ENCODE peak calls at places on chromosomes 4 and X, in six cellular contexts. I is HepG2, G is GM12878, S is GM12891, T is H1, Y is K562. Z is an unnamed sample.

GRCh38 chr4:158998624-158999023 is 104.3 kb upstream of the RAPGEF2 start:
- DNase-seq in G (no peak), T (no peak), Y (no peak), S (no peak), I (no peak), Z (no peak)

GRCh38 chrX:39808471-39808917 is 289.3 kb downstream of the BCOR start:
- DNase-seq in I (no peak), Y (no peak), G (no peak), S (no peak), T (no peak), Z (no peak)

GRCh38 chr4:40949701-40950100 is 199.9 kb downstream of the NSUN7 start:
- DNase-seq in T (no peak), G (no peak), Y (no peak), I (no peak), S (no peak), Z (no peak)

GRCh38 chr4:57163530-57164459 is 53.6 kb upstream of the IGFBP7 start:
- DNase-seq in T (peak), G (peak), S (peak), Y (peak), I (peak), Z (peak)

GRCh38 chrX:136260801-136261200 is 9.6 kb upstream of the MAP7D3 start:
- DNase-seq in S (no peak), G (no peak), Y (no peak), I (no peak), T (no peak), Z (no peak)

GRCh38 chrX:12685541-12685940 is 105.7 kb upstream of the PRPS2 start:
- DNase-seq in S (no peak), T (no peak), I (no peak), Y (no peak), G (no peak), Z (no peak)

GRCh38 chr4:67054901-67055300 is 490.4 kb downstream of the CENPC start:
- DNase-seq in I (no peak), T (no peak), Y (no peak), G (no peak), S (no peak), Z (no peak)

GRCh38 chrX:7068939-7069367 is 78.6 kb upstream of the STS start:
- DNase-seq in I (no peak), G (no peak), S (no peak), Y (no peak), T (peak), Z (no peak)

GRCh38 chr4:73675623-73676022 is 55.4 kb upstream of the RASSF6 start:
- DNase-seq in Y (no peak), I (no peak), S (no peak), G (no peak), T (no peak), Z (no peak)

DNA sequence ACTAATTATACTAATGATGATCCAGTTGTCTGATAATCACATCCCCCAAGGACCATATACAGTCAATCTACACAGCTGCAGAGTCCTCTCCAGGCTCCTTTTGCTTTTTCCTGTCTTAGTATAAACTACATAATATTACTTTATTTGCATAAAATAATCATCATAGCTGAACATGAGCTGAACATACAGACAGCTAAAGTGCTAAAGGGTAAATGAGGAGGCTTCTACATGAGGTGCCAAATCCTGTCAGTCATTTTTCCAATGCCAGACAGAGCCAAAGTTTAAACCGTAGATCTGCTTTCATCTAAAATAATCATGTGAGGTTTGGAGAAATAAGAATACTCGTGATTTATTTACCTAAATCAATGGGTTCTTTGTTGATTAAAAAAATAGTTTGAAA is 1530.1 kb upstream of the PABPC4L start:
- DNase-seq in G (no peak), I (no peak), S (no peak), Y (no peak), T (no peak), Z (no peak)
- TF ChIP-seq POLR2A in G (no peak), I (no peak), S (no peak), Y (no peak), T (no peak), Z (no peak)

GRCh38 chr4:99077177-99077576 is 11.4 kb downstream of the ADH5 start:
- DNase-seq in I (no peak), S (no peak), T (no peak), Y (no peak), G (no peak), Z (no peak)
- TF ChIP-seq TAF1 in I (no peak), S (no peak), T (no peak), Y (no peak), G (no peak), Z (no peak)

DNA sequence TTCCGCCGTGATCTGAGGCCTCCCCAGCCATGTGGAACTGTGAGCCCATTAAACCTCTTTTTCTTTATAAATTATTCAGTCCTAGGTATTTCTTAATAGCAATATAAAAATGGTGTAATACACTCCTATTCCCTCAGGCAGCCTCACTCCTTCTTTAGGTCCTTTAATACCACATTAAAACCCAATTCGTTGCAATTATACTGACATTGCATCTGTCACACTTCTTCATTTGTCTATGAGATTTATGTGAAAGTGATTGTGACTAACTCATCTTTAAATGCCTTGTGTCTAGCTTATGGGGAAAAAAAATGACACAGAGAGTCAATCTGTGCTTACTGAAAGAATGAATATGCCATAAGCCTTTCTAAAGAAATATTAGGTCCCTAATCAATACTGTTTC is 1035.2 kb upstream of the SLIT2 start:
- DNase-seq in T (no peak), S (no peak), G (no peak), I (no peak), Y (no peak), Z (no peak)
- TF ChIP-seq POLR2AphosphoS5 in T (no peak), S (no peak), G (no peak), I (no peak), Y (no peak), Z (no peak)

GRCh38 chr4:38663801-38664703 is at the start of gene KLF3:
- DNase-seq in G (no peak), S (peak), Y (peak), I (peak), T (peak), Z (peak)
- TF ChIP-seq POLR2A in G (peak), S (no peak), Y (no peak), I (peak), T (peak), Z (no peak)

DNA sequence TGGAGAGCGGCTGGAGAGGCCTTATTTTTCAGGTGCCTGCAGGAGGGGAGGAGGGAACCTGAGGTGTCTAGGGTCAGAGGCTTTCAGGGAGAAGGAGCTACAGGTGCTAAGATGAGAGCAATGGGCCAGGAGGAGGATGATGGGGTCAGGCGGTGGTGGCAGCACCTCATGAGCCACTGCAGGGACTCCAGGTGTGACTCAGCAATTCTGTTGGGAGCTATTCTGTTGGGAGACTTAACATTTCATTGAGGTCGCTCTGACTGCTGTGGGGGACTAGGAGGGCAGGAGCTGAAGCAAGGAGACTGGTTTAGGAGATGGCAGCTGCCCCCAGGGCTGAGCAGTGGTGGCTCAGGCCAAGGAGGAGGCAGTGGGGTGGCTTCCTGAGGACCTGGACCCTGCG is 65.0 kb downstream of the CLDN34 start:
- DNase-seq in G (no peak), T (no peak), Y (no peak), I (no peak), S (no peak), Z (no peak)
- TF ChIP-seq TAF1 in G (no peak), T (no peak), Y (no peak), I (no peak), S (no peak), Z (no peak)

GRCh38 chr4:186191266-186192067 is at the start of gene CYP4V2:
- DNase-seq in I (peak), T (peak), Y (peak), G (peak), S (peak), Z (peak)
- TF ChIP-seq POLR2AphosphoS5 in I (peak), T (no peak), Y (peak), G (no peak), S (peak), Z (no peak)

GRCh38 chr4:82372874-82373815 is 646 bp downstream of the HNRNPD start:
- DNase-seq in S (peak), I (peak), Y (peak), G (peak), T (peak), Z (peak)
- TF ChIP-seq POLR2A in S (peak), I (no peak), Y (peak), G (no peak), T (peak), Z (no peak)

GRCh38 chr4:959338-960139 is 13.8 kb downstream of the DGKQ start:
- DNase-seq in Y (no peak), T (no peak), G (no peak), S (no peak), I (no peak), Z (no peak)
- TF ChIP-seq TAF1 in Y (no peak), T (no peak), G (no peak), S (no peak), I (no peak), Z (no peak)

GRCh38 chr4:109368661-109369060 is 65.0 kb upstream of the SEC24B start:
- DNase-seq in I (no peak), T (no peak), S (no peak), G (no peak), Y (no peak), Z (no peak)

GRCh38 chr4:109365944-109366343 is 63.5 kb upstream of the COL25A1 start:
- DNase-seq in I (no peak), G (no peak), S (no peak), T (no peak), Y (no peak), Z (no peak)
- TF ChIP-seq POLR2AphosphoS5 in I (no peak), G (no peak), S (no peak), T (no peak), Y (no peak), Z (no peak)

Z was measured in GM12892.